ENCODE peak calls at places on chromosome 4, in eight cellular contexts. One of them, this sample, is unnamed. For H3K4me1, the result is how much of the 10 kb centered on the place peaks cover.

GRCh38 chr4:5746829-5747745 is 36.1 kb downstream of the EVC start:
- DNase-seq in uterus: no peak
- DNase-seq in pancreas: no peak
- DNase-seq in A549: no peak
- DNase-seq in adrenal gland: no peak
- DNase-seq in transverse colon: no peak
- DNase-seq in effector memory CD4-positive, alpha-beta T cell: no peak
- DNase-seq in CD8-positive, alpha-beta memory T cell: no peak
- DNase-seq in this sample: no peak

GRCh38 chr4:165766976-165767375 is 106.1 kb upstream of the TLL1 start:
- DNase-seq in uterus: no peak
- DNase-seq in pancreas: no peak
- DNase-seq in A549: no peak
- DNase-seq in adrenal gland: no peak
- DNase-seq in transverse colon: no peak
- DNase-seq in effector memory CD4-positive, alpha-beta T cell: no peak
- DNase-seq in CD8-positive, alpha-beta memory T cell: no peak
- DNase-seq in this sample: no peak

GRCh38 chr4:149050840-149051239 is 608.6 kb upstream of the NR3C2 start:
- DNase-seq in uterus: no peak
- DNase-seq in pancreas: no peak
- DNase-seq in A549: no peak
- DNase-seq in adrenal gland: no peak
- DNase-seq in transverse colon: no peak
- DNase-seq in effector memory CD4-positive, alpha-beta T cell: no peak
- DNase-seq in CD8-positive, alpha-beta memory T cell: no peak
- DNase-seq in this sample: no peak

GRCh38 chr4:181971411-181971810 is 271.8 kb upstream of the TENM3 start:
- DNase-seq in uterus: no peak
- DNase-seq in pancreas: no peak
- DNase-seq in A549: no peak
- DNase-seq in adrenal gland: no peak
- DNase-seq in transverse colon: no peak
- DNase-seq in effector memory CD4-positive, alpha-beta T cell: no peak
- DNase-seq in CD8-positive, alpha-beta memory T cell: no peak
- DNase-seq in this sample: no peak

GRCh38 chr4:110472583-110473329 is 3.2 kb upstream of the ENPEP start:
- DNase-seq in uterus: no peak
- DNase-seq in pancreas: no peak
- DNase-seq in A549: no peak
- DNase-seq in adrenal gland: no peak
- DNase-seq in transverse colon: no peak
- DNase-seq in effector memory CD4-positive, alpha-beta T cell: no peak
- DNase-seq in CD8-positive, alpha-beta memory T cell: no peak
- DNase-seq in this sample: no peak

GRCh38 chr4:56937262-56937661 is 29.6 kb downstream of the REST start:
- DNase-seq in uterus: no peak
- DNase-seq in pancreas: no peak
- DNase-seq in A549: no peak
- DNase-seq in adrenal gland: no peak
- DNase-seq in transverse colon: no peak
- DNase-seq in effector memory CD4-positive, alpha-beta T cell: no peak
- DNase-seq in CD8-positive, alpha-beta memory T cell: no peak
- DNase-seq in this sample: no peak

GRCh38 chr4:177554966-177555574 is 112.8 kb upstream of the AGA start:
- DNase-seq in uterus: no peak
- DNase-seq in pancreas: no peak
- DNase-seq in A549: no peak
- DNase-seq in adrenal gland: no peak
- DNase-seq in transverse colon: peak
- DNase-seq in effector memory CD4-positive, alpha-beta T cell: no peak
- DNase-seq in CD8-positive, alpha-beta memory T cell: no peak
- DNase-seq in this sample: no peak

GRCh38 chr4:2963185-2964076 is at the start of the genes GRK4 and NOP14:
- DNase-seq in uterus: peak
- DNase-seq in pancreas: peak
- DNase-seq in A549: peak
- DNase-seq in adrenal gland: peak
- DNase-seq in transverse colon: peak
- DNase-seq in effector memory CD4-positive, alpha-beta T cell: peak
- DNase-seq in CD8-positive, alpha-beta memory T cell: peak
- DNase-seq in this sample: peak

GRCh38 chr4:161364681-161365080 is 799.1 kb downstream of the FSTL5 start:
- DNase-seq in uterus: no peak
- DNase-seq in pancreas: no peak
- DNase-seq in A549: no peak
- DNase-seq in adrenal gland: no peak
- DNase-seq in transverse colon: no peak
- DNase-seq in effector memory CD4-positive, alpha-beta T cell: no peak
- DNase-seq in CD8-positive, alpha-beta memory T cell: no peak
- DNase-seq in this sample: no peak

GRCh38 chr4:113080050-113080449 is 30.6 kb downstream of the ANK2 start:
- DNase-seq in uterus: no peak
- DNase-seq in pancreas: no peak
- DNase-seq in A549: peak
- DNase-seq in adrenal gland: no peak
- DNase-seq in transverse colon: no peak
- DNase-seq in effector memory CD4-positive, alpha-beta T cell: no peak
- DNase-seq in CD8-positive, alpha-beta memory T cell: no peak
- DNase-seq in this sample: no peak

GRCh38 chr4:121219222-121219621 is 55.1 kb upstream of the TNIP3 start:
- DNase-seq in uterus: no peak
- DNase-seq in pancreas: no peak
- DNase-seq in A549: no peak
- DNase-seq in adrenal gland: no peak
- DNase-seq in transverse colon: no peak
- DNase-seq in effector memory CD4-positive, alpha-beta T cell: no peak
- DNase-seq in CD8-positive, alpha-beta memory T cell: no peak
- DNase-seq in this sample: no peak

GRCh38 chr4:139933541-139933940 is 220.4 kb downstream of the MAML3 start:
- DNase-seq in uterus: no peak
- DNase-seq in pancreas: peak
- DNase-seq in A549: no peak
- DNase-seq in adrenal gland: no peak
- DNase-seq in transverse colon: no peak
- DNase-seq in effector memory CD4-positive, alpha-beta T cell: no peak
- DNase-seq in CD8-positive, alpha-beta memory T cell: no peak
- DNase-seq in this sample: no peak

GRCh38 chr4:139934336-139934735 is 219.6 kb downstream of the MAML3 start:
- DNase-seq in uterus: peak
- DNase-seq in pancreas: no peak
- DNase-seq in A549: no peak
- DNase-seq in adrenal gland: peak
- DNase-seq in transverse colon: no peak
- DNase-seq in effector memory CD4-positive, alpha-beta T cell: no peak
- DNase-seq in CD8-positive, alpha-beta memory T cell: no peak
- DNase-seq in this sample: no peak

GRCh38 chr4:139935911-139936310 is 218.1 kb downstream of the MAML3 start:
- DNase-seq in uterus: no peak
- DNase-seq in pancreas: no peak
- DNase-seq in A549: no peak
- DNase-seq in adrenal gland: no peak
- DNase-seq in transverse colon: no peak
- DNase-seq in effector memory CD4-positive, alpha-beta T cell: no peak
- DNase-seq in CD8-positive, alpha-beta memory T cell: no peak
- DNase-seq in this sample: no peak

GRCh38 chr4:139934786-139935330 is 219.1 kb downstream of the MAML3 start:
- DNase-seq in uterus: no peak
- DNase-seq in pancreas: no peak
- DNase-seq in A549: no peak
- DNase-seq in adrenal gland: no peak
- DNase-seq in transverse colon: no peak
- DNase-seq in effector memory CD4-positive, alpha-beta T cell: no peak
- DNase-seq in CD8-positive, alpha-beta memory T cell: no peak
- DNase-seq in this sample: no peak

GRCh38 chr4:139933104-139933503 is 220.9 kb downstream of the MAML3 start:
- DNase-seq in uterus: no peak
- DNase-seq in pancreas: no peak
- DNase-seq in A549: no peak
- DNase-seq in adrenal gland: no peak
- DNase-seq in transverse colon: no peak
- DNase-seq in effector memory CD4-positive, alpha-beta T cell: no peak
- DNase-seq in CD8-positive, alpha-beta memory T cell: no peak
- DNase-seq in this sample: no peak
- H3K4me1 ChIP-seq in uterus: under half
- H3K4me1 ChIP-seq in pancreas: under half
- H3K4me1 ChIP-seq in A549: under half
- H3K4me1 ChIP-seq in adrenal gland: under half
- H3K4me1 ChIP-seq in transverse colon: under half
- H3K4me1 ChIP-seq in effector memory CD4-positive, alpha-beta T cell: under half
- H3K4me1 ChIP-seq in CD8-positive, alpha-beta memory T cell: under half
- H3K4me1 ChIP-seq in this sample: under half

GRCh38 chr4:1763070-1763549 is 30.0 kb upstream of the FGFR3 start:
- DNase-seq in uterus: no peak
- DNase-seq in pancreas: no peak
- DNase-seq in A549: no peak
- DNase-seq in adrenal gland: no peak
- DNase-seq in transverse colon: no peak
- DNase-seq in effector memory CD4-positive, alpha-beta T cell: no peak
- DNase-seq in CD8-positive, alpha-beta memory T cell: no peak
- DNase-seq in this sample: no peak
- H3K4me3 ChIP-seq in uterus: peak
- H3K4me3 ChIP-seq in pancreas: no peak
- H3K4me3 ChIP-seq in A549: no peak
- H3K4me3 ChIP-seq in adrenal gland: no peak
- H3K4me3 ChIP-seq in transverse colon: peak
- H3K4me3 ChIP-seq in effector memory CD4-positive, alpha-beta T cell: no peak
- H3K4me3 ChIP-seq in CD8-positive, alpha-beta memory T cell: no peak
- H3K4me3 ChIP-seq in this sample: no peak

GRCh38 chr4:151475338-151475737 is 66.4 kb downstream of the FHIP1A start:
- DNase-seq in uterus: no peak
- DNase-seq in pancreas: no peak
- DNase-seq in A549: no peak
- DNase-seq in adrenal gland: no peak
- DNase-seq in transverse colon: no peak
- DNase-seq in effector memory CD4-positive, alpha-beta T cell: no peak
- DNase-seq in CD8-positive, alpha-beta memory T cell: no peak
- DNase-seq in this sample: peak

GRCh38 chr4:151471728-151472127 is 62.8 kb downstream of the FHIP1A start:
- DNase-seq in uterus: no peak
- DNase-seq in pancreas: no peak
- DNase-seq in A549: no peak
- DNase-seq in adrenal gland: no peak
- DNase-seq in transverse colon: no peak
- DNase-seq in effector memory CD4-positive, alpha-beta T cell: no peak
- DNase-seq in CD8-positive, alpha-beta memory T cell: no peak
- DNase-seq in this sample: no peak

GRCh38 chr4:151472711-151473110 is 63.7 kb downstream of the FHIP1A start:
- DNase-seq in uterus: no peak
- DNase-seq in pancreas: no peak
- DNase-seq in A549: no peak
- DNase-seq in adrenal gland: no peak
- DNase-seq in transverse colon: no peak
- DNase-seq in effector memory CD4-positive, alpha-beta T cell: no peak
- DNase-seq in CD8-positive, alpha-beta memory T cell: no peak
- DNase-seq in this sample: no peak

GRCh38 chr4:151472297-151472696 is 63.3 kb downstream of the FHIP1A start:
- DNase-seq in uterus: no peak
- DNase-seq in pancreas: no peak
- DNase-seq in A549: no peak
- DNase-seq in adrenal gland: no peak
- DNase-seq in transverse colon: no peak
- DNase-seq in effector memory CD4-positive, alpha-beta T cell: no peak
- DNase-seq in CD8-positive, alpha-beta memory T cell: no peak
- DNase-seq in this sample: no peak

GRCh38 chr4:151473521-151474097 is 64.6 kb downstream of the FHIP1A start:
- DNase-seq in uterus: no peak
- DNase-seq in pancreas: no peak
- DNase-seq in A549: no peak
- DNase-seq in adrenal gland: no peak
- DNase-seq in transverse colon: no peak
- DNase-seq in effector memory CD4-positive, alpha-beta T cell: no peak
- DNase-seq in CD8-positive, alpha-beta memory T cell: no peak
- DNase-seq in this sample: no peak
- H3K4me1 ChIP-seq in uterus: under half
- H3K4me1 ChIP-seq in pancreas: under half
- H3K4me1 ChIP-seq in A549: under half
- H3K4me1 ChIP-seq in adrenal gland: under half
- H3K4me1 ChIP-seq in transverse colon: under half
- H3K4me1 ChIP-seq in effector memory CD4-positive, alpha-beta T cell: under half
- H3K4me1 ChIP-seq in CD8-positive, alpha-beta memory T cell: under half
- H3K4me1 ChIP-seq in this sample: under half

GRCh38 chr4:133145758-133146157 is 3.3 kb upstream of the PCDH10 start:
- DNase-seq in uterus: no peak
- DNase-seq in pancreas: no peak
- DNase-seq in A549: no peak
- DNase-seq in adrenal gland: no peak
- DNase-seq in transverse colon: no peak
- DNase-seq in effector memory CD4-positive, alpha-beta T cell: no peak
- DNase-seq in CD8-positive, alpha-beta memory T cell: no peak
- DNase-seq in this sample: no peak
- H3K4me3 ChIP-seq in uterus: no peak
- H3K4me3 ChIP-seq in pancreas: no peak
- H3K4me3 ChIP-seq in A549: peak
- H3K4me3 ChIP-seq in adrenal gland: no peak
- H3K4me3 ChIP-seq in transverse colon: no peak
- H3K4me3 ChIP-seq in effector memory CD4-positive, alpha-beta T cell: no peak
- H3K4me3 ChIP-seq in CD8-positive, alpha-beta memory T cell: no peak
- H3K4me3 ChIP-seq in this sample: no peak

GRCh38 chr4:30916337-30917274 is 196.4 kb downstream of the PCDH7 start:
- DNase-seq in uterus: no peak
- DNase-seq in pancreas: no peak
- DNase-seq in A549: no peak
- DNase-seq in adrenal gland: no peak
- DNase-seq in transverse colon: no peak
- DNase-seq in effector memory CD4-positive, alpha-beta T cell: no peak
- DNase-seq in CD8-positive, alpha-beta memory T cell: no peak
- DNase-seq in this sample: no peak
- H3K4me1 ChIP-seq in uterus: under half
- H3K4me1 ChIP-seq in pancreas: under half
- H3K4me1 ChIP-seq in A549: under half
- H3K4me1 ChIP-seq in adrenal gland: under half
- H3K4me1 ChIP-seq in transverse colon: under half
- H3K4me1 ChIP-seq in effector memory CD4-positive, alpha-beta T cell: under half
- H3K4me1 ChIP-seq in CD8-positive, alpha-beta memory T cell: under half
- H3K4me1 ChIP-seq in this sample: under half

GRCh38 chr4:40196260-40196659 is 571 bp upstream of the RHOH start:
- DNase-seq in uterus: no peak
- DNase-seq in pancreas: no peak
- DNase-seq in A549: no peak
- DNase-seq in adrenal gland: no peak
- DNase-seq in transverse colon: no peak
- DNase-seq in effector memory CD4-positive, alpha-beta T cell: no peak
- DNase-seq in CD8-positive, alpha-beta memory T cell: no peak
- DNase-seq in this sample: no peak

GRCh38 chr4:40199999-40200880 is 3.4 kb downstream of the RHOH start:
- DNase-seq in uterus: peak
- DNase-seq in pancreas: no peak
- DNase-seq in A549: no peak
- DNase-seq in adrenal gland: no peak
- DNase-seq in transverse colon: peak
- DNase-seq in effector memory CD4-positive, alpha-beta T cell: no peak
- DNase-seq in CD8-positive, alpha-beta memory T cell: peak
- DNase-seq in this sample: peak

GRCh38 chr4:40199179-40199670 is 2.4 kb downstream of the RHOH start:
- DNase-seq in uterus: no peak
- DNase-seq in pancreas: no peak
- DNase-seq in A549: no peak
- DNase-seq in adrenal gland: no peak
- DNase-seq in transverse colon: no peak
- DNase-seq in effector memory CD4-positive, alpha-beta T cell: no peak
- DNase-seq in CD8-positive, alpha-beta memory T cell: no peak
- DNase-seq in this sample: no peak

GRCh38 chr4:40196724-40197281 is at the start of gene RHOH:
- DNase-seq in uterus: no peak
- DNase-seq in pancreas: no peak
- DNase-seq in A549: no peak
- DNase-seq in adrenal gland: no peak
- DNase-seq in transverse colon: peak
- DNase-seq in effector memory CD4-positive, alpha-beta T cell: peak
- DNase-seq in CD8-positive, alpha-beta memory T cell: peak
- DNase-seq in this sample: no peak

GRCh38 chr4:40197879-40198689 is 1.3 kb downstream of the RHOH start:
- DNase-seq in uterus: no peak
- DNase-seq in pancreas: no peak
- DNase-seq in A549: no peak
- DNase-seq in adrenal gland: no peak
- DNase-seq in transverse colon: peak
- DNase-seq in effector memory CD4-positive, alpha-beta T cell: no peak
- DNase-seq in CD8-positive, alpha-beta memory T cell: no peak
- DNase-seq in this sample: no peak
- H3K4me3 ChIP-seq in uterus: no peak
- H3K4me3 ChIP-seq in pancreas: no peak
- H3K4me3 ChIP-seq in A549: no peak
- H3K4me3 ChIP-seq in adrenal gland: no peak
- H3K4me3 ChIP-seq in transverse colon: peak
- H3K4me3 ChIP-seq in effector memory CD4-positive, alpha-beta T cell: peak
- H3K4me3 ChIP-seq in CD8-positive, alpha-beta memory T cell: peak
- H3K4me3 ChIP-seq in this sample: no peak